ENCODE peak calls at places on chromosomes 12 and 14, in six cellular contexts. H is lung, T is GM10248, R is fibroblast of the aortic adventitia, M is activated B cell treated with CpG ODN at 0.5 μM for 24 hours, I is astrocyte. E is an unnamed sample.

GRCh38 chr14:47009615-47010014 is 358.0 kb upstream of the RPL10L start:
- DNase-seq in H (no peak), T (no peak), R (no peak), M (no peak), I (no peak), E (no peak)

GRCh38 chr14:104820669-104821228 is 19.8 kb downstream of the ZBTB42 start:
- DNase-seq in H (peak; percentile 68), T (no peak), R (peak; percentile 57), M (no peak), I (peak; percentile 51), E (no peak)

GRCh38 chr14:45946251-45946650 is 693.2 kb upstream of the MIS18BP1 start:
- DNase-seq in H (no peak), T (no peak), R (no peak), M (no peak), I (no peak), E (no peak)

GRCh38 chr12:52515319-52515646 is 4.9 kb downstream of the KRT5 start:
- DNase-seq in H (no peak), T (no peak), R (no peak), M (no peak), I (no peak), E (no peak)

GRCh38 chr12:74945771-74946198 is 263.9 kb downstream of the KCNC2 start:
- DNase-seq in H (no peak), T (no peak), R (no peak), M (no peak), I (no peak), E (no peak)

GRCh38 chr12:2582631-2583616 is 211.8 kb upstream of the FKBP4 start:
- DNase-seq in H (peak; percentile 49), T (peak; percentile 81), R (peak; percentile 51), M (no peak), I (peak; percentile 8), E (peak; percentile 88)

GRCh38 chr14:65223636-65224035 is 121.3 kb upstream of the MAX start:
- DNase-seq in H (no peak), T (no peak), R (no peak), M (no peak), I (no peak), E (no peak)

GRCh38 chr14:33039321-33039720 is 100.6 kb downstream of the NPAS3 start:
- DNase-seq in H (no peak), T (no peak), R (no peak), M (no peak), I (peak; percentile 46), E (no peak)

GRCh38 chr12:6067152-6067916 is 57.1 kb downstream of the VWF start:
- DNase-seq in H (no peak), T (no peak), R (peak; percentile 37), M (no peak), I (no peak), E (no peak)

GRCh38 chr12:125194999-125195398 is 129.8 kb downstream of the AACS start:
- DNase-seq in H (no peak), T (no peak), R (peak; percentile 17), M (no peak), I (no peak), E (no peak)

DNA sequence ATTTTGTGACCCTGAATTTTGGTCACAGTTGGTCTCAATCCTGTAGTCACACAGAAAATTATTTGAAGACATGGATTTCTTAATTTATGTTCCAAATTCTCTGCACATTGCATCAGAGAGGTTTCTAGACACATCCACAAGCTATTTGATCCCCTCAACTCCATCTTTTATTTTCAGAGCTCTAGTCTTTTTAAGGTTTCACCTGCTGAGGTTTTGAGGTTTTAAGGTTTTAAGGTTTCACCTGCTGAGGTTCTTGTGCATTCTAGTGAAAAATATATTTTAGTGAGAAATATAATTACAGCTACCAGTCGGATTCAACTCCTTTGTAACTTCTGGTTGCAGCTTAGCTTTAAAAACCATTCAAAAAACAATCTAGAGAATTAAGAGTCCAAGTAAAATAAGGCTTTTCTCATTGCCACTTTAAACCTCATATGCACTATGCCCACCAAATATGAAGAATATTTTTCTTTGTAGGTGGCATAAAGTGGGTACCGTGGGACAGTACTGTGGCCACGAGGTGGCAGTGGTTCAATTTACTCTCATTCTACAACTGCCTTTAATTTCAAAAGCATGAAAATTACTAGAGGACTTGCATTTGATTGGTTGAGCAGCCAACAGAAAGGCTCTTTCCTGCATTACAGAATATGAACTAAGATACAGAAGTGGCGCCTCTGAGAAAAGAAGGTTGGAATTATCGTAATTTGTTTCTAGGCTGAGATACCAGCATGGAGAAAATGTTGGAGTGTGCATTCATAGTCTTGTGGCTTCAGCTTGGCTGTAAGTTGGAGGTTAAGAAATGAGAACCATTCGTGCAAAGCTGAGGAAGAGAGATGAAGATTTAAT is 366.5 kb upstream of the OR4E1 start:
- DNase-seq in H (no peak), T (no peak), R (no peak), M (no peak), I (no peak), E (no peak)
- TF ChIP-seq CTCF in H (peak; percentile 22), T (peak; percentile 45), R (peak; percentile 35), M (no peak), I (peak; percentile 11), E (peak; percentile 40)

GRCh38 chr12:51028126-51028810 is 2.1 kb upstream of the SLC11A2 start:
- DNase-seq in H (peak; percentile 64), T (no peak), R (peak; percentile 57), M (no peak), I (no peak), E (no peak)
- TF ChIP-seq CTCF in H (peak; percentile 41), T (peak; percentile 56), R (peak; percentile 41), M (no peak), I (peak; percentile 17), E (peak; percentile 49)

DNA sequence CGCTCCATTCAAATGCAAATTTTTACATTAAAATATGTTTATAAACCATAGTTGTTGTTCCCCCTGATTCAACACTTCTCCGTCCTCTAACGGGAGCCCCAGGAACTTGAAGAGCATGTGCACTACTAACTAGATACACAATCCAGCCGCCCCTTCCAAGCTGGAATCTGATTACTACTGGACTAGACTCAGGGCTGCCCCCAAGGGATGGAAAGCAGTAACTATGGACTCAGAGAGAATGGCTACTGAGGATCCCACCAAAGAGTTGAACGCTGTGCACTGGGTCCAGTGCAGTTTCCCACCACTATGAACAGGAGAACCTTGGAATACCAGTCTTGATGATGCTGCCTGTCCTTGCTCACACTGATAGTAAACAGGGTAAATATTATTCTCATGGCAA is 48.6 kb upstream of the PCNX1 start:
- DNase-seq in H (no peak), T (no peak), R (no peak), M (no peak), I (no peak), E (no peak)
- TF ChIP-seq CTCF in H (no peak), T (no peak), R (no peak), M (no peak), I (no peak), E (no peak)

GRCh38 chr12:8033153-8034044 is 883 bp downstream of the FOXJ2 start:
- DNase-seq in H (peak; percentile 46), T (peak; percentile 65), R (no peak), M (peak; percentile 29), I (peak; percentile 26), E (peak; percentile 73)
- TF ChIP-seq CTCF in H (no peak), T (no peak), R (no peak), M (no peak), I (no peak), E (no peak)

E was measured in GM13976.